ENCODE peak calls at places on chromosomes 11 and 22, in eight cellular contexts. One of them, this sample, is unnamed.

GRCh38 chr11:62402226-62402625 is 16.6 kb upstream of the SCGB1A1 start:
- DNase-seq in renal cortical epithelial cell: no peak
- DNase-seq in T-cell: peak; percentile 24
- DNase-seq in stimulated activated CD4-positive, alpha-beta T cell treated with anti-CD3 and anti-CD28 coated beads, Interleukin-15, amount 100 ng/mL, for 48 hours: peak; percentile 14
- DNase-seq in kidney: no peak
- DNase-seq in CD8-positive, alpha-beta memory T cell: peak; percentile 64
- DNase-seq in effector memory CD4-positive, alpha-beta T cell: peak; percentile 8
- DNase-seq in mucosa of gallbladder: peak; percentile 57
- DNase-seq in this sample: no peak

GRCh38 chr11:72930011-72930410 is 115.8 kb downstream of the ATG16L2 start:
- DNase-seq in renal cortical epithelial cell: peak; percentile 15
- DNase-seq in T-cell: no peak
- DNase-seq in stimulated activated CD4-positive, alpha-beta T cell treated with anti-CD3 and anti-CD28 coated beads, Interleukin-15, amount 100 ng/mL, for 48 hours: no peak
- DNase-seq in kidney: no peak
- DNase-seq in CD8-positive, alpha-beta memory T cell: no peak
- DNase-seq in effector memory CD4-positive, alpha-beta T cell: no peak
- DNase-seq in mucosa of gallbladder: no peak
- DNase-seq in this sample: no peak

GRCh38 chr22:19041403-19042074 is 80.7 kb downstream of the DGCR2 start:
- DNase-seq in renal cortical epithelial cell: no peak
- DNase-seq in T-cell: no peak
- DNase-seq in stimulated activated CD4-positive, alpha-beta T cell treated with anti-CD3 and anti-CD28 coated beads, Interleukin-15, amount 100 ng/mL, for 48 hours: no peak
- DNase-seq in kidney: peak; percentile 45
- DNase-seq in CD8-positive, alpha-beta memory T cell: no peak
- DNase-seq in effector memory CD4-positive, alpha-beta T cell: no peak
- DNase-seq in mucosa of gallbladder: no peak
- DNase-seq in this sample: no peak

GRCh38 chr22:26949193-26949592 is 291.8 kb downstream of the MIAT start:
- DNase-seq in renal cortical epithelial cell: peak; percentile 12
- DNase-seq in T-cell: no peak
- DNase-seq in stimulated activated CD4-positive, alpha-beta T cell treated with anti-CD3 and anti-CD28 coated beads, Interleukin-15, amount 100 ng/mL, for 48 hours: no peak
- DNase-seq in kidney: no peak
- DNase-seq in CD8-positive, alpha-beta memory T cell: no peak
- DNase-seq in effector memory CD4-positive, alpha-beta T cell: no peak
- DNase-seq in mucosa of gallbladder: no peak
- DNase-seq in this sample: no peak

GRCh38 chr11:2101171-2101675 is 38.0 kb downstream of the IGF2 start:
- DNase-seq in renal cortical epithelial cell: no peak
- DNase-seq in T-cell: no peak
- DNase-seq in stimulated activated CD4-positive, alpha-beta T cell treated with anti-CD3 and anti-CD28 coated beads, Interleukin-15, amount 100 ng/mL, for 48 hours: no peak
- DNase-seq in kidney: peak; percentile 56
- DNase-seq in CD8-positive, alpha-beta memory T cell: peak; percentile 8
- DNase-seq in effector memory CD4-positive, alpha-beta T cell: no peak
- DNase-seq in mucosa of gallbladder: no peak
- DNase-seq in this sample: no peak

GRCh38 chr11:18720811-18721575 is 5.0 kb downstream of the IGSF22 start:
- DNase-seq in renal cortical epithelial cell: peak; percentile 41
- DNase-seq in T-cell: peak; percentile 66
- DNase-seq in stimulated activated CD4-positive, alpha-beta T cell treated with anti-CD3 and anti-CD28 coated beads, Interleukin-15, amount 100 ng/mL, for 48 hours: peak; percentile 79
- DNase-seq in kidney: peak; percentile 94
- DNase-seq in CD8-positive, alpha-beta memory T cell: peak; percentile 87
- DNase-seq in effector memory CD4-positive, alpha-beta T cell: peak; percentile 82
- DNase-seq in mucosa of gallbladder: peak; percentile 79
- DNase-seq in this sample: peak; percentile 81

GRCh38 chr11:134512791-134513538 is 100.9 kb upstream of the B3GAT1 start:
- DNase-seq in renal cortical epithelial cell: no peak
- DNase-seq in T-cell: no peak
- DNase-seq in stimulated activated CD4-positive, alpha-beta T cell treated with anti-CD3 and anti-CD28 coated beads, Interleukin-15, amount 100 ng/mL, for 48 hours: no peak
- DNase-seq in kidney: peak; percentile 46
- DNase-seq in CD8-positive, alpha-beta memory T cell: no peak
- DNase-seq in effector memory CD4-positive, alpha-beta T cell: no peak
- DNase-seq in mucosa of gallbladder: no peak
- DNase-seq in this sample: peak; percentile 1

GRCh38 chr22:19037282-19038163 is 84.7 kb downstream of the DGCR2 start:
- DNase-seq in renal cortical epithelial cell: no peak
- DNase-seq in T-cell: no peak
- DNase-seq in stimulated activated CD4-positive, alpha-beta T cell treated with anti-CD3 and anti-CD28 coated beads, Interleukin-15, amount 100 ng/mL, for 48 hours: no peak
- DNase-seq in kidney: peak; percentile 61
- DNase-seq in CD8-positive, alpha-beta memory T cell: no peak
- DNase-seq in effector memory CD4-positive, alpha-beta T cell: no peak
- DNase-seq in mucosa of gallbladder: no peak
- DNase-seq in this sample: no peak

GRCh38 chr22:40410272-40410671 is 39.9 kb downstream of the SGSM3 start:
- DNase-seq in renal cortical epithelial cell: no peak
- DNase-seq in T-cell: no peak
- DNase-seq in stimulated activated CD4-positive, alpha-beta T cell treated with anti-CD3 and anti-CD28 coated beads, Interleukin-15, amount 100 ng/mL, for 48 hours: no peak
- DNase-seq in kidney: no peak
- DNase-seq in CD8-positive, alpha-beta memory T cell: no peak
- DNase-seq in effector memory CD4-positive, alpha-beta T cell: no peak
- DNase-seq in mucosa of gallbladder: no peak
- DNase-seq in this sample: no peak

GRCh38 chr11:119023741-119024140 is 5.2 kb downstream of the TRAPPC4 start:
- DNase-seq in renal cortical epithelial cell: no peak
- DNase-seq in T-cell: no peak
- DNase-seq in stimulated activated CD4-positive, alpha-beta T cell treated with anti-CD3 and anti-CD28 coated beads, Interleukin-15, amount 100 ng/mL, for 48 hours: no peak
- DNase-seq in kidney: no peak
- DNase-seq in CD8-positive, alpha-beta memory T cell: no peak
- DNase-seq in effector memory CD4-positive, alpha-beta T cell: no peak
- DNase-seq in mucosa of gallbladder: no peak
- DNase-seq in this sample: no peak